ENCODE peak calls at places on chromosomes 13 and 19, in eight cellular contexts. P is OCI-LY7; D is cardiac muscle cell; Q is cardiac septum; B is SW 1271; S is NCI-H2081; X is activated T-helper 2 cell treated with anti-CD3 and anti-CD28 coated beads, Interferon-gamma antibody, Interleukin-2, Interleukin-4, amounts not matched to agents 10 μg/mL and 5 μg/mL and 100 μg/mL, durations not matched to agents 14 hours and 24 hours and 36 hours; N is HEK293T. U is an unnamed sample.
A peak's percentile ranks its signal among the peaks of the same experiment; 100 is the strongest.

GRCh38 chr19:51441410-51442390 is 16.6 kb downstream of the SIGLEC8 start:
- DNase-seq in D (no peak), P (peak; percentile 69), N (no peak), S (no peak), B (no peak), X (peak; percentile 87), Q (no peak), U (peak; percentile 70)

GRCh38 chr13:110634558-110634957 is 19.2 kb downstream of the NAXD start:
- DNase-seq in B (no peak), N (no peak), X (no peak), S (no peak), Q (no peak), P (no peak), D (peak; percentile 81), U (peak; percentile 15)

GRCh38 chr13:45681101-45681500 is 21.0 kb upstream of the CBY2 start:
- DNase-seq in S (no peak), D (no peak), X (no peak), B (no peak), N (no peak), P (no peak), Q (no peak), U (no peak)

GRCh38 chr13:82657471-82657870 is 1224.8 kb downstream of the SLITRK1 start:
- DNase-seq in Q (no peak), N (no peak), P (no peak), X (no peak), D (no peak), B (no peak), S (no peak), U (no peak)

GRCh38 chr19:51514866-51515481 is 13.4 kb upstream of the SIGLEC12 start:
- DNase-seq in Q (no peak), X (no peak), B (peak; percentile 43), N (peak; percentile 46), S (peak; percentile 0), D (peak; percentile 72), P (peak; percentile 66), U (peak; percentile 49)

GRCh38 chr13:82165396-82166174 is 1716.7 kb downstream of the SLITRK1 start:
- DNase-seq in P (no peak), S (no peak), B (no peak), X (no peak), D (no peak), N (no peak), Q (no peak), U (no peak)

GRCh38 chr13:51451134-51451466 is 1.7 kb downstream of the INTS6 start:
- DNase-seq in X (no peak), S (no peak), N (no peak), P (no peak), D (no peak), Q (no peak), B (no peak), U (no peak)

GRCh38 chr19:8311461-8312260 is 3.5 kb upstream of the CD320 start:
- DNase-seq in D (no peak), Q (peak; percentile 72), S (peak; percentile 25), N (no peak), X (no peak), P (no peak), B (no peak), U (no peak)

GRCh38 chr13:34748561-34748960 is 193.5 kb upstream of the NBEA start:
- DNase-seq in Q (no peak), S (no peak), P (no peak), X (no peak), B (no peak), N (no peak), D (peak; percentile 60), U (peak; percentile 5)

GRCh38 chr13:99496322-99497142 is 4.7 kb upstream of the TM9SF2 start:
- DNase-seq in X (peak; percentile 76), B (peak; percentile 28), S (peak; percentile 12), Q (peak; percentile 82), P (no peak), D (peak; percentile 20), N (no peak), U (peak; percentile 93)

GRCh38 chr19:1384478-1385110 is 887 bp downstream of the NDUFS7 start:
- DNase-seq in S (no peak), N (no peak), Q (no peak), P (peak; percentile 46), X (no peak), D (no peak), B (no peak), U (no peak)